ENCODE peak calls at places on chromosomes 1 and 21, in five cellular contexts. L is A549, A is transverse colon, I is tibial nerve, R is K562. C is an unnamed sample.

GRCh38 chr1:110639724-110640386 is 33.7 kb upstream of the KCNA2 start:
- DNase-seq in I (no peak), R (no peak), A (no peak), L (no peak), C (no peak)

GRCh38 chr1:92274939-92275338 is 23.8 kb downstream of the GLMN start:
- DNase-seq in R (no peak), L (no peak), A (no peak), I (no peak), C (no peak)

GRCh38 chr1:94678187-94678863 is 136.8 kb upstream of the F3 start:
- DNase-seq in R (no peak), L (no peak), A (no peak), I (peak), C (no peak)

GRCh38 chr1:198079432-198079951 is 77.3 kb upstream of the NEK7 start:
- DNase-seq in L (no peak), I (no peak), A (no peak), R (peak), C (no peak)

GRCh38 chr1:52423771-52424170 is 19.4 kb downstream of the PRPF38A start:
- DNase-seq in I (no peak), L (no peak), R (no peak), A (no peak), C (no peak)

GRCh38 chr1:2248127-2248826 is 20.2 kb downstream of the SKI start:
- DNase-seq in I (no peak), R (no peak), A (peak), L (no peak), C (no peak)

GRCh38 chr21:44012474-44013379 is 618 bp downstream of the TRAPPC10 start:
- DNase-seq in L (peak), A (peak), I (peak), R (peak), C (peak)

GRCh38 chr1:215891266-215891665 is 324.2 kb downstream of the KCTD3 start:
- DNase-seq in R (no peak), A (no peak), I (no peak), L (no peak), C (no peak)

GRCh38 chr1:24045766-24046165 is 65.6 kb upstream of the SRSF10 start:
- DNase-seq in A (no peak), R (no peak), I (no peak), L (no peak), C (no peak)

GRCh38 chr1:22131062-22131461 is 11.8 kb downstream of the WNT4 start:
- DNase-seq in I (no peak), L (no peak), A (no peak), R (no peak), C (no peak)

GRCh38 chr1:240401721-240402120 is 210.2 kb downstream of the GREM2 start:
- DNase-seq in L (no peak), I (no peak), R (no peak), A (no peak), C (no peak)

GRCh38 chr1:22517936-22518335 is 45.4 kb upstream of the EPHA8 start:
- DNase-seq in R (no peak), I (no peak), A (no peak), L (no peak), C (no peak)

GRCh38 chr1:39076127-39076798 is 50.1 kb downstream of the NDUFS5 start:
- DNase-seq in L (no peak), R (no peak), I (peak), A (peak), C (peak)

GRCh38 chr1:99327357-99327756 is 63.1 kb downstream of the PLPPR4 start:
- DNase-seq in A (no peak), I (no peak), R (no peak), L (no peak), C (no peak)

GRCh38 chr21:44853601-44854390 is 19.7 kb downstream of the PTTG1IP start:
- DNase-seq in I (no peak), L (no peak), A (peak), R (peak), C (no peak)

GRCh38 chr1:236103646-236104218 is 38.6 kb upstream of the GPR137B start:
- DNase-seq in I (peak), A (peak), R (peak), L (peak), C (peak)

DNA sequence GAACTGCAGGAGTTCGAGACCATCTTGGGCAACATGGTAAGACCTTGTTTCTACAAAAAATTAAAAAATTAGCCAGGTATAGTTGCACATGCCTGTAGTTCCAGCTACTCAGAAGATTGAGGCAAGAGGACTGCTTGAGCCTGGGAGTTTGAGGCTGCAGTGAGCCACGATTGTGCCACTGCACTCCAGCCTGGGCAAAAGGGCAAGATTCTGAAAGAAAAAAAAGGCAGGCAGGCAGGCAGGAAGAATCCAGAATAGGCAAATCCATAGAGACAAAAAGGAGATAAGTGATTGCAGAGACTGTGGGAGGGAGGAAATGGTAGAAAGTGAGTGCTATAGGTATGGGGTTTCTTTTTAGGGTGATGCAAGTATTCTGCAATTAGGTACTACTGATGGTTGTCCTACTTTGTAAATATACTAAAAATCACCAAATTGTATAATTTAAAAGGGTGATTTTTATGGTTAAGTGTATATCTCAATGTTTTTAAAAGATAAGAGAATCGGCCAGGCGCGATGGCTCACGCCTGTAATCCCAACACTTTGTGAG is 29.4 kb downstream of the ZZZ3 start:
- DNase-seq in I (no peak), L (no peak), R (no peak), A (no peak), C (no peak)
- H3K27ac ChIP-seq in I (no peak), L (no peak), R (no peak), A (no peak), C (no peak)

DNA sequence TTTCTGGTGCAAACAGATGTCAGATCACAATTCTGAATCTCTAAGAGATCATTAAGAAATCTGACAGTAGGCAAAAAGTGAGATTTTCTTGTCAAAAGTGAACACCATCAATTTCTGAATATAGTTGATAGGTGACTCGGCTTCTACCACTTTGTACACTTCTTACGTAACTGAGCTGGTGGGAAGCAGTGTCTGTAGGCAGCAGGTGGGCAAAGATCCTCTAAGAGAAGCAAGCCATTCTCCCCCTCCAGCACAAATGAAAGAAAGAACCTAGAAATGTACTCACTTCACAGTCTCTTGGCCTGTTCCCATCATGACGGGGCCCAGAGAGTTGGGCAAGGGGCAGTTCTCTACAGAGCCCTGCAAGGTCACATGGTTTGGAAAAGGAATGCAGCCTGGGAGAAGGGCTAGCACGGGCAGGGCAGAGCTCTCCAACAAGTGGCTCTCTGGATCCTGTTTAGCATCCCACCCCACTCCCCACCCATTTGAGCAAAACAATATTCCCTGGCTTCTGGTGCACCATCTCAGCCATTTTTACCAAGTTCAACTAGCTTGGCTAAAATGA is 412.6 kb downstream of the LTN1 start:
- DNase-seq in A (no peak), R (no peak), I (no peak), L (no peak), C (no peak)
- TF ChIP-seq EP300 in A (no peak), R (no peak), I (no peak), L (no peak), C (no peak)

GRCh38 chr1:66206563-66207154 is 327.3 kb upstream of the SGIP1 start:
- DNase-seq in I (no peak), A (no peak), R (no peak), L (no peak), C (no peak)

GRCh38 chr1:66211521-66211920 is 322.4 kb upstream of the SGIP1 start:
- DNase-seq in L (no peak), I (no peak), A (no peak), R (no peak), C (no peak)

GRCh38 chr1:66207484-66207883 is 326.5 kb upstream of the SGIP1 start:
- DNase-seq in R (no peak), A (no peak), I (no peak), L (peak), C (no peak)

GRCh38 chr1:66210653-66211052 is 323.3 kb upstream of the SGIP1 start:
- DNase-seq in A (no peak), L (no peak), I (no peak), R (no peak), C (no peak)

GRCh38 chr1:66208631-66209030 is 325.3 kb upstream of the SGIP1 start:
- DNase-seq in R (no peak), L (no peak), A (no peak), I (no peak), C (no peak)
- H3K27ac ChIP-seq in R (no peak), L (peak), A (no peak), I (no peak), C (no peak)

GRCh38 chr1:219066098-219066497 is 107.6 kb upstream of the LYPLAL1 start:
- DNase-seq in L (no peak), I (no peak), R (no peak), A (no peak), C (no peak)

GRCh38 chr1:219071209-219071608 is 102.5 kb upstream of the LYPLAL1 start:
- DNase-seq in R (no peak), A (no peak), I (no peak), L (no peak), C (no peak)

GRCh38 chr1:219062161-219062560 is 111.5 kb upstream of the LYPLAL1 start:
- DNase-seq in A (no peak), R (no peak), L (no peak), I (no peak), C (no peak)

GRCh38 chr1:219067350-219067712 is 106.3 kb upstream of the LYPLAL1 start:
- DNase-seq in L (no peak), A (no peak), R (no peak), I (no peak), C (no peak)

GRCh38 chr1:219066631-219067349 is 106.9 kb upstream of the LYPLAL1 start:
- DNase-seq in R (no peak), A (no peak), I (peak), L (peak), C (no peak)
- TF ChIP-seq EP300 in R (no peak), A (no peak), I (no peak), L (no peak), C (no peak)

DNA sequence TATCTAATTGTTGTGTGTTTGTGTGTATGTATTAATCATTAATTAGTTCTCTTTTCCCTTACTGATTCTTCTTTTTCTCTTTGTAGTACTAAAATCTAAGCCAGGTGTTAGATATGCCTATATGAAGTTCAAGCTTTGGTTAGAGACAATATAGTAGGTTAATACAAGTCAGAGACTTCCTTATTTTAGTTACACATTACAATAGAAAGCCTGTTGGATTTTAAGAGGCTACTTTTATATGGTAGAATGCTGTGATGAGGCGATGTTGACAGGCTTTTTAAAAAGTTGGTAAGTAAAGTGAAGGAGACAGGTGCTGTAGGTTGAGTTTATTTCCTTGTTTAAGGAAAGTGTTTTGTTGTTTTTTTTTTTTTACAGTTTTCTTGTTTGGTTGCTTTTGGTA is 45.9 kb downstream of the ADGRL2 start:
- DNase-seq in R (no peak), L (no peak), A (no peak), I (no peak), C (no peak)
- H3K27ac ChIP-seq in R (no peak), L (no peak), A (no peak), I (no peak), C (no peak)

GRCh38 chr21:41547111-41547510 is 39.2 kb upstream of the TMPRSS2 start:
- DNase-seq in R (no peak), A (no peak), I (no peak), L (no peak), C (no peak)

GRCh38 chr21:41545500-41546359 is 37.8 kb upstream of the TMPRSS2 start:
- DNase-seq in R (no peak), L (no peak), A (no peak), I (no peak), C (no peak)

GRCh38 chr21:41552254-41552653 is 44.3 kb upstream of the TMPRSS2 start:
- DNase-seq in I (no peak), L (no peak), A (no peak), R (no peak), C (no peak)

DNA sequence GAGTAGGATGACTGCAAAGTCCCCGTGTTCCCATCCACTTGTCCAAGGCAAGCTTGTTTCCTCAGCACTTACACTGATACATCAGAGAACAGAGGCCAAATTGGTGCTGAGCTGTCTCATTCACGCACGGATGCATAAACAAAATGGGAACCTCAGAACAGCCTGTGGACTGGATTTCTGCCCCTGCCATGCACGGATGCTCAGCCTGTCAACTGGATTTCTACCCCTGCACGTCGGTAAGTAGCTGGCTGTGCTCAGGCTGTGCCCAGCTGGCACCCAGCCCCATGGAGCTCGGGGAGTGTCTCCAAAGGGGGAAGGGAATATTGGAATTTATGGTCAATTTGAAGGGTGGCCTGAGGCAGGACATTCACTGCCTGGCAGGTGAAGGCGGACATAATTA is 40.8 kb upstream of the TMPRSS2 start:
- DNase-seq in I (no peak), L (no peak), R (no peak), A (no peak), C (no peak)
- TF ChIP-seq EP300 in I (no peak), L (no peak), R (no peak), A (no peak), C (no peak)

GRCh38 chr1:36248250-36248894 is 24.1 kb downstream of the THRAP3 start:
- DNase-seq in L (peak), A (peak), R (no peak), I (peak), C (peak)
- H3K27ac ChIP-seq in L (peak), A (peak), R (peak), I (no peak), C (peak)

GRCh38 chr1:246176126-246177024 is 330.7 kb downstream of the SMYD3 start:
- DNase-seq in I (no peak), L (no peak), A (no peak), R (no peak), C (no peak)
- TF ChIP-seq EP300 in I (no peak), L (no peak), A (no peak), R (no peak), C (no peak)

C was measured in ovary.